ENCODE peak calls at places on chromosomes 6 and 20, in nine cellular contexts. I is COR-L47; E is IMR-90; U is left colon; T is psoas muscle; D is D341Med; H is effector CD4-positive, alpha-beta T cell; A is amniotic epithelial cell; Q is naive B cell. P is an unnamed sample.

GRCh38 chr6:75409928-75410327 is 83.7 kb downstream of the FILIP1 start:
- DNase-seq in T (no peak), I (no peak), Q (no peak), H (no peak), E (peak), A (peak), U (no peak), D (no peak), P (peak)

GRCh38 chr6:1622851-1623768 is 13.4 kb downstream of the FOXC1 start:
- DNase-seq in U (no peak), E (no peak), D (no peak), A (no peak), I (no peak), T (peak), Q (no peak), H (no peak), P (no peak)

GRCh38 chr6:46263709-46264091 is 92.9 kb upstream of the ENPP5 start:
- DNase-seq in Q (no peak), D (peak), U (no peak), A (peak), H (no peak), I (no peak), E (peak), T (no peak), P (peak)

GRCh38 chr6:151652338-151652737 is 155.1 kb upstream of the ESR1 start:
- DNase-seq in U (no peak), I (no peak), Q (no peak), E (no peak), D (no peak), H (no peak), A (no peak), T (no peak), P (no peak)

GRCh38 chr6:106735136-106735535 is 105.8 kb downstream of the QRSL1 start:
- DNase-seq in D (no peak), T (no peak), A (no peak), H (no peak), U (no peak), E (no peak), I (no peak), Q (no peak), P (no peak)

GRCh38 chr20:45359406-45360148 is 3.4 kb upstream of the SYS1 start:
- DNase-seq in U (peak), H (no peak), Q (no peak), A (peak), E (no peak), T (no peak), I (no peak), D (no peak), P (peak)

GRCh38 chr6:151060096-151060741 is 179.5 kb upstream of the AKAP12 start:
- DNase-seq in T (no peak), H (no peak), U (no peak), I (no peak), E (peak), D (no peak), A (peak), Q (no peak), P (peak)

GRCh38 chr20:62506791-62507190 is 31.0 kb upstream of the GATA5 start:
- DNase-seq in A (no peak), E (no peak), T (no peak), U (no peak), H (no peak), I (no peak), D (no peak), Q (no peak), P (no peak)

P was measured in fibroblast of mammary gland.